ENCODE peak calls at places on chromosomes 5 and 9, in four cellular contexts. E is stimulated activated CD8-positive, alpha-beta memory T cell treated with anti-CD3 and anti-CD28 coated beads, Interleukin-7, amount 100 ng/mL, for 4 hours; X is brain microvascular endothelial cell; A is mesendoderm. G is an unnamed sample.

GRCh38 chr9:136808781-136809158 is 1.0 kb downstream of the RABL6 start:
- DNase-seq in E (no peak), X (no peak), A (peak; percentile 36), G (no peak)

GRCh38 chr5:163281512-163281911 is 155.9 kb upstream of the CCNG1 start:
- DNase-seq in E (no peak), X (no peak), A (no peak), G (no peak)

GRCh38 chr9:131837316-131837715 is 97.4 kb upstream of the RAPGEF1 start:
- DNase-seq in E (no peak), X (no peak), A (peak; percentile 55), G (peak; percentile 49)

GRCh38 chr9:113912816-113913215 is 36.7 kb downstream of the ZNF618 start:
- DNase-seq in E (no peak), X (no peak), A (no peak), G (no peak)

GRCh38 chr9:76996700-76997099 is 22.8 kb upstream of the FOXB2 start:
- DNase-seq in E (no peak), X (peak; percentile 28), A (peak; percentile 69), G (no peak)

GRCh38 chr5:151557466-151557865 is 33.7 kb downstream of the FAT2 start:
- DNase-seq in E (no peak), X (no peak), A (no peak), G (no peak)

GRCh38 chr5:136020383-136021015 is 8.3 kb upstream of the TGFBI start:
- DNase-seq in E (peak; percentile 12), X (peak; percentile 96), A (no peak), G (peak; percentile 41)

GRCh38 chr5:177209610-177210009 is 76.0 kb downstream of the NSD1 start:
- DNase-seq in E (no peak), X (no peak), A (no peak), G (no peak)

GRCh38 chr9:108953983-108954574 is 19.9 kb downstream of the ABITRAM start:
- DNase-seq in E (no peak), X (peak; percentile 14), A (peak; percentile 29), G (peak; percentile 27)

GRCh38 chr5:94857119-94857518 is 238.7 kb downstream of the SLF1 start:
- DNase-seq in E (no peak), X (no peak), A (no peak), G (no peak)

GRCh38 chr9:113985968-113986585 is 92.0 kb downstream of the AMBP start:
- DNase-seq in E (no peak), X (peak; percentile 34), A (no peak), G (no peak)

GRCh38 chr5:14351845-14352712 is 208.9 kb downstream of the TRIO start:
- DNase-seq in E (peak; percentile 43), X (peak; percentile 60), A (peak; percentile 77), G (peak; percentile 63)

GRCh38 chr9:37031902-37032301 is 2.2 kb downstream of the PAX5 start:
- DNase-seq in E (no peak), X (no peak), A (no peak), G (no peak)

GRCh38 chr5:130955041-130955440 is 210.0 kb downstream of the HINT1 start:
- DNase-seq in E (no peak), X (no peak), A (peak; percentile 93), G (no peak)

GRCh38 chr5:136963521-136963920 is 535.6 kb downstream of the SPOCK1 start:
- DNase-seq in E (no peak), X (no peak), A (no peak), G (no peak)

GRCh38 chr9:134419684-134420076 is 93.4 kb downstream of the RXRA start:
- DNase-seq in E (no peak), X (no peak), A (peak; percentile 78), G (peak; percentile 32)

GRCh38 chr9:116979461-116979860 is 292.4 kb downstream of the TRIM32 start:
- DNase-seq in E (no peak), X (no peak), A (peak; percentile 40), G (no peak)

GRCh38 chr5:180648658-180649296 is 623 bp downstream of the FLT4 start:
- DNase-seq in E (peak; percentile 17), X (no peak), A (peak; percentile 46), G (no peak)

GRCh38 chr5:137858223-137858916 is 9.3 kb upstream of the MYOT start:
- DNase-seq in E (no peak), X (peak; percentile 9), A (no peak), G (peak; percentile 43)

GRCh38 chr5:154587123-154587725 is 109.2 kb upstream of the HAND1 start:
- DNase-seq in E (no peak), X (no peak), A (no peak), G (no peak)

GRCh38 chr5:139844472-139845145 is 49.0 kb downstream of the PSD2 start:
- DNase-seq in E (peak; percentile 62), X (peak; percentile 74), A (peak; percentile 87), G (peak; percentile 82)

GRCh38 chr5:158737536-158738027 is 362.1 kb downstream of the EBF1 start:
- DNase-seq in E (no peak), X (no peak), A (peak; percentile 50), G (no peak)

GRCh38 chr5:132681983-132682382 is 8.2 kb downstream of the IL4 start:
- DNase-seq in E (no peak), X (no peak), A (no peak), G (no peak)

GRCh38 chr5:115785395-115786009 is 31.0 kb downstream of the CDO1 start:
- DNase-seq in E (no peak), X (no peak), A (peak; percentile 86), G (no peak)

GRCh38 chr5:156835905-156836304 is 14.2 kb upstream of the PPP1R2B start:
- DNase-seq in E (no peak), X (no peak), A (peak; percentile 78), G (no peak)

GRCh38 chr9:117073539-117074336 is 341.1 kb downstream of the ASTN2 start:
- DNase-seq in E (no peak), X (peak; percentile 3), A (peak; percentile 77), G (peak; percentile 22)

GRCh38 chr5:142248853-142249462 is 75.9 kb downstream of the SPRY4 start:
- DNase-seq in E (no peak), X (no peak), A (no peak), G (no peak)

GRCh38 chr9:115520626-115521025 is 402.7 kb upstream of the TNC start:
- DNase-seq in E (no peak), X (no peak), A (no peak), G (no peak)

GRCh38 chr9:131676431-131676972 is 63.4 kb downstream of the RAPGEF1 start:
- DNase-seq in E (no peak), X (no peak), A (no peak), G (peak; percentile 98)

GRCh38 chr5:130237721-130238120 is 333.5 kb downstream of the CHSY3 start:
- DNase-seq in E (no peak), X (no peak), A (no peak), G (no peak)

GRCh38 chr9:6620796-6621195 is 24.7 kb downstream of the GLDC start:
- DNase-seq in E (no peak), X (no peak), A (no peak), G (no peak)

GRCh38 chr9:78091736-78092135 is 60.1 kb upstream of the GNAQ start:
- DNase-seq in E (no peak), X (no peak), A (no peak), G (no peak)

GRCh38 chr9:17422994-17423680 is 155.7 kb upstream of the SH3GL2 start:
- DNase-seq in E (no peak), X (no peak), A (no peak), G (no peak)

GRCh38 chr9:134301387-134302129 is 24.7 kb upstream of the RXRA start:
- DNase-seq in E (peak; percentile 53), X (no peak), A (no peak), G (peak; percentile 60)

G was measured in RPMI8226.